ENCODE peak calls at places on chromosomes 3 and 15, in nine cellular contexts. One of them, this sample, is unnamed.

GRCh38 chr15:68333775-68334470 is 56.4 kb downstream of the FEM1B start:
- DNase-seq in ELR: peak; percentile 63
- DNase-seq in NCI-H2171: no peak
- DNase-seq in NB4: peak; percentile 66
- DNase-seq in aorta: peak; percentile 90
- DNase-seq in germinal center: no peak
- DNase-seq in DMS 273 treated with DMSO at 0.1 percent for 48 hours: no peak
- DNase-seq in kidney tubule cell: peak; percentile 19
- DNase-seq in BJ: no peak
- DNase-seq in this sample: no peak

GRCh38 chr3:132735589-132735988 is 13.4 kb upstream of the NPHP3 start:
- DNase-seq in ELR: no peak
- DNase-seq in NCI-H2171: no peak
- DNase-seq in NB4: no peak
- DNase-seq in aorta: no peak
- DNase-seq in germinal center: no peak
- DNase-seq in DMS 273 treated with DMSO at 0.1 percent for 48 hours: no peak
- DNase-seq in kidney tubule cell: no peak
- DNase-seq in BJ: no peak
- DNase-seq in this sample: no peak

GRCh38 chr3:119636194-119636593 is 24.2 kb downstream of the POPDC2 start:
- DNase-seq in ELR: peak; percentile 37
- DNase-seq in NCI-H2171: no peak
- DNase-seq in NB4: no peak
- DNase-seq in aorta: no peak
- DNase-seq in germinal center: no peak
- DNase-seq in DMS 273 treated with DMSO at 0.1 percent for 48 hours: no peak
- DNase-seq in kidney tubule cell: peak; percentile 76
- DNase-seq in BJ: no peak
- DNase-seq in this sample: no peak

GRCh38 chr3:111081008-111081545 is 9.5 kb downstream of the NECTIN3 start:
- DNase-seq in ELR: peak; percentile 42
- DNase-seq in NCI-H2171: no peak
- DNase-seq in NB4: no peak
- DNase-seq in aorta: no peak
- DNase-seq in germinal center: no peak
- DNase-seq in DMS 273 treated with DMSO at 0.1 percent for 48 hours: no peak
- DNase-seq in kidney tubule cell: peak; percentile 36
- DNase-seq in BJ: peak; percentile 42
- DNase-seq in this sample: no peak

GRCh38 chr3:169227911-169228310 is 435.6 kb downstream of the MECOM start:
- DNase-seq in ELR: no peak
- DNase-seq in NCI-H2171: no peak
- DNase-seq in NB4: peak; percentile 35
- DNase-seq in aorta: no peak
- DNase-seq in germinal center: no peak
- DNase-seq in DMS 273 treated with DMSO at 0.1 percent for 48 hours: no peak
- DNase-seq in kidney tubule cell: no peak
- DNase-seq in BJ: no peak
- DNase-seq in this sample: no peak

GRCh38 chr15:47756872-47757271 is 39.6 kb downstream of the SEMA6D start:
- DNase-seq in ELR: peak; percentile 87
- DNase-seq in NCI-H2171: no peak
- DNase-seq in NB4: no peak
- DNase-seq in aorta: peak; percentile 60
- DNase-seq in germinal center: no peak
- DNase-seq in DMS 273 treated with DMSO at 0.1 percent for 48 hours: no peak
- DNase-seq in kidney tubule cell: peak; percentile 91
- DNase-seq in BJ: peak; percentile 26
- DNase-seq in this sample: no peak

GRCh38 chr3:64992462-64993285 is 304.9 kb upstream of the ADAMTS9 start:
- DNase-seq in ELR: no peak
- DNase-seq in NCI-H2171: no peak
- DNase-seq in NB4: no peak
- DNase-seq in aorta: no peak
- DNase-seq in germinal center: no peak
- DNase-seq in DMS 273 treated with DMSO at 0.1 percent for 48 hours: no peak
- DNase-seq in kidney tubule cell: peak; percentile 92
- DNase-seq in BJ: no peak
- DNase-seq in this sample: no peak

GRCh38 chr3:74862501-74862900 is 248.0 kb upstream of the CNTN3 start:
- DNase-seq in ELR: no peak
- DNase-seq in NCI-H2171: no peak
- DNase-seq in NB4: no peak
- DNase-seq in aorta: no peak
- DNase-seq in germinal center: no peak
- DNase-seq in DMS 273 treated with DMSO at 0.1 percent for 48 hours: no peak
- DNase-seq in kidney tubule cell: no peak
- DNase-seq in BJ: no peak
- DNase-seq in this sample: no peak

GRCh38 chr3:51938780-51939425 is 2.8 kb downstream of the RRP9 start:
- DNase-seq in ELR: no peak
- DNase-seq in NCI-H2171: no peak
- DNase-seq in NB4: no peak
- DNase-seq in aorta: no peak
- DNase-seq in germinal center: no peak
- DNase-seq in DMS 273 treated with DMSO at 0.1 percent for 48 hours: no peak
- DNase-seq in kidney tubule cell: no peak
- DNase-seq in BJ: no peak
- DNase-seq in this sample: no peak

GRCh38 chr15:31344266-31344665 is 17.6 kb downstream of the KLF13 start:
- DNase-seq in ELR: no peak
- DNase-seq in NCI-H2171: no peak
- DNase-seq in NB4: no peak
- DNase-seq in aorta: no peak
- DNase-seq in germinal center: no peak
- DNase-seq in DMS 273 treated with DMSO at 0.1 percent for 48 hours: no peak
- DNase-seq in kidney tubule cell: no peak
- DNase-seq in BJ: no peak
- DNase-seq in this sample: no peak

GRCh38 chr3:118810499-118811035 is 224.1 kb downstream of the IGSF11 start:
- DNase-seq in ELR: no peak
- DNase-seq in NCI-H2171: no peak
- DNase-seq in NB4: no peak
- DNase-seq in aorta: no peak
- DNase-seq in germinal center: no peak
- DNase-seq in DMS 273 treated with DMSO at 0.1 percent for 48 hours: no peak
- DNase-seq in kidney tubule cell: no peak
- DNase-seq in BJ: no peak
- DNase-seq in this sample: no peak

GRCh38 chr3:156396851-156397250 is 158.1 kb downstream of the SSR3 start:
- DNase-seq in ELR: no peak
- DNase-seq in NCI-H2171: no peak
- DNase-seq in NB4: no peak
- DNase-seq in aorta: no peak
- DNase-seq in germinal center: no peak
- DNase-seq in DMS 273 treated with DMSO at 0.1 percent for 48 hours: no peak
- DNase-seq in kidney tubule cell: no peak
- DNase-seq in BJ: peak; percentile 72
- DNase-seq in this sample: no peak

GRCh38 chr15:35329521-35329921 is 216.4 kb downstream of the DPH6 start:
- DNase-seq in ELR: no peak
- DNase-seq in NCI-H2171: no peak
- DNase-seq in NB4: no peak
- DNase-seq in aorta: no peak
- DNase-seq in germinal center: no peak
- DNase-seq in DMS 273 treated with DMSO at 0.1 percent for 48 hours: no peak
- DNase-seq in kidney tubule cell: no peak
- DNase-seq in BJ: no peak
- DNase-seq in this sample: no peak

GRCh38 chr3:98875535-98875934 is 26.0 kb downstream of the DCBLD2 start:
- DNase-seq in ELR: no peak
- DNase-seq in NCI-H2171: no peak
- DNase-seq in NB4: no peak
- DNase-seq in aorta: no peak
- DNase-seq in germinal center: no peak
- DNase-seq in DMS 273 treated with DMSO at 0.1 percent for 48 hours: no peak
- DNase-seq in kidney tubule cell: no peak
- DNase-seq in BJ: no peak
- DNase-seq in this sample: no peak

GRCh38 chr3:112774293-112774926 is 72.3 kb downstream of the CD200R1L start:
- DNase-seq in ELR: peak; percentile 86
- DNase-seq in NCI-H2171: no peak
- DNase-seq in NB4: no peak
- DNase-seq in aorta: no peak
- DNase-seq in germinal center: no peak
- DNase-seq in DMS 273 treated with DMSO at 0.1 percent for 48 hours: no peak
- DNase-seq in kidney tubule cell: peak; percentile 42
- DNase-seq in BJ: peak; percentile 31
- DNase-seq in this sample: no peak

GRCh38 chr3:152447509-152447908 is 178.8 kb downstream of the MBNL1 start:
- DNase-seq in ELR: no peak
- DNase-seq in NCI-H2171: no peak
- DNase-seq in NB4: no peak
- DNase-seq in aorta: no peak
- DNase-seq in germinal center: no peak
- DNase-seq in DMS 273 treated with DMSO at 0.1 percent for 48 hours: no peak
- DNase-seq in kidney tubule cell: no peak
- DNase-seq in BJ: no peak
- DNase-seq in this sample: no peak

GRCh38 chr15:86772369-86773059 is 692.8 kb downstream of the AGBL1 start:
- DNase-seq in ELR: no peak
- DNase-seq in NCI-H2171: no peak
- DNase-seq in NB4: no peak
- DNase-seq in aorta: no peak
- DNase-seq in germinal center: no peak
- DNase-seq in DMS 273 treated with DMSO at 0.1 percent for 48 hours: no peak
- DNase-seq in kidney tubule cell: no peak
- DNase-seq in BJ: no peak
- DNase-seq in this sample: no peak

GRCh38 chr3:12985148-12985547 is 88.1 kb downstream of the IQSEC1 start:
- DNase-seq in ELR: no peak
- DNase-seq in NCI-H2171: no peak
- DNase-seq in NB4: no peak
- DNase-seq in aorta: no peak
- DNase-seq in germinal center: no peak
- DNase-seq in DMS 273 treated with DMSO at 0.1 percent for 48 hours: no peak
- DNase-seq in kidney tubule cell: no peak
- DNase-seq in BJ: no peak
- DNase-seq in this sample: no peak

GRCh38 chr15:74835312-74835823 is 7.6 kb downstream of the ULK3 start:
- DNase-seq in ELR: peak; percentile 80
- DNase-seq in NCI-H2171: no peak
- DNase-seq in NB4: peak; percentile 62
- DNase-seq in aorta: peak; percentile 67
- DNase-seq in germinal center: peak; percentile 60
- DNase-seq in DMS 273 treated with DMSO at 0.1 percent for 48 hours: no peak
- DNase-seq in kidney tubule cell: peak; percentile 80
- DNase-seq in BJ: no peak
- DNase-seq in this sample: peak; percentile 91

GRCh38 chr15:25832158-25832557 is 31.0 kb downstream of the ATP10A start:
- DNase-seq in ELR: no peak
- DNase-seq in NCI-H2171: no peak
- DNase-seq in NB4: no peak
- DNase-seq in aorta: no peak
- DNase-seq in germinal center: peak; percentile 34
- DNase-seq in DMS 273 treated with DMSO at 0.1 percent for 48 hours: no peak
- DNase-seq in kidney tubule cell: no peak
- DNase-seq in BJ: no peak
- DNase-seq in this sample: no peak